ENCODE peak calls at places on chromosomes 6 and 20, in nine cellular contexts. I is GM23338; T is prostate gland; P is ovary; H is astrocyte of the spinal cord; W is choroid plexus epithelial cell; E is naive thymus-derived CD4-positive, alpha-beta T cell; J is CD8-positive, alpha-beta memory T cell; O is epithelial cell of esophagus. S is an unnamed sample.

GRCh38 chr20:35551485-35551884 is 9.6 kb downstream of the ERGIC3 start:
- DNase-seq in H (no peak), I (no peak), J (no peak), O (no peak), W (no peak), T (no peak), E (no peak), P (no peak), S (no peak)

GRCh38 chr6:96234476-96234875 is 218.7 kb downstream of the FUT9 start:
- DNase-seq in P (no peak), T (no peak), E (no peak), W (no peak), J (no peak), I (no peak), O (no peak), H (peak; percentile 62), S (no peak)

GRCh38 chr6:166958926-166959861 is 2.8 kb upstream of the RNASET2 start:
- DNase-seq in P (no peak), E (peak; percentile 83), W (no peak), O (no peak), H (no peak), I (no peak), J (peak; percentile 46), T (no peak), S (no peak)

GRCh38 chr6:47376930-47377329 is 67.2 kb upstream of the TNFRSF21 start:
- DNase-seq in I (no peak), T (no peak), W (no peak), P (no peak), E (no peak), J (no peak), O (no peak), H (no peak), S (no peak)

GRCh38 chr6:15870354-15871043 is 207.7 kb upstream of the DTNBP1 start:
- DNase-seq in I (no peak), P (no peak), T (no peak), H (peak; percentile 35), O (peak; percentile 49), J (no peak), E (no peak), W (peak; percentile 52), S (no peak)

GRCh38 chr6:155126727-155127439 is 131.8 kb downstream of the TIAM2 start:
- DNase-seq in W (peak; percentile 64), I (no peak), E (no peak), J (no peak), P (no peak), O (peak; percentile 75), H (peak; percentile 86), T (no peak), S (peak; percentile 45)

GRCh38 chr6:137051790-137052472 is 7.2 kb upstream of the IL20RA start:
- DNase-seq in E (no peak), T (no peak), J (no peak), I (no peak), W (no peak), P (no peak), O (no peak), H (no peak), S (no peak)

GRCh38 chr20:57698191-57698866 is 11.5 kb downstream of the PMEPA1 start:
- DNase-seq in W (peak; percentile 97), H (peak; percentile 98), E (no peak), T (no peak), J (no peak), I (no peak), P (no peak), O (peak; percentile 99), S (peak; percentile 94)

GRCh38 chr20:13659288-13659687 is 20.6 kb upstream of the TASP1 start:
- DNase-seq in P (no peak), I (no peak), O (no peak), J (no peak), E (no peak), H (no peak), T (no peak), W (no peak), S (no peak)

GRCh38 chr20:57346477-57346876 is 4.6 kb upstream of the RAE1 start:
- DNase-seq in T (peak; percentile 73), P (peak; percentile 78), W (peak; percentile 81), E (peak; percentile 45), O (peak; percentile 71), H (peak; percentile 76), J (peak; percentile 49), I (peak; percentile 88), S (no peak)

DNA sequence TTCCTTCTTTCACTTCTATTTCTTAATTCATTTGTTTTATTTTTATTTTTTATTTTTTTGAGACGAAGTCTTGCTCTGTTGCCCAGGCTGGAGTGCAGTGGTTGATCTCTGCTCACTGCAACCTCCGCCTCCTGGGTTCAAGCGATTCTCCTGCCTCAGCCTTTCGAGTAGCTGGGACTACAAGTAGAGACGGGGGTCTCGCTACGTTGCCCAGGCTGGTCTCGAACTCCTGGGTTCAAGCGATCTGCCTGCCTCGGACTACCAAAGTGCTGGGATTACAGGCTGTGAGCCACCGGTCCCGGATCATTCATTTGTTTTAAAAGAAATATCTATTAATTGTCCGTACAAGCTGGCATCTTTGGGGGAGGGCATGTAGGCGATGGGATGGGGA is 487 bp upstream of the NFKBIE start:
- DNase-seq in J (no peak), E (no peak), P (no peak), H (no peak), T (no peak), O (no peak), I (no peak), W (no peak), S (no peak)
- H3K4me3 ChIP-seq in J (no peak overlapping the region), E (no peak overlapping the region), P (peak overlapping the region; percentile 79), H (no peak overlapping the region), T (peak overlapping the region; percentile 51), O (peak overlapping the region; percentile 74), I (peak overlapping the region; percentile 88), W (no peak overlapping the region), S (peak overlapping the region; percentile 84)

GRCh38 chr6:33193619-33194018 is 1.4 kb upstream of the COL11A2 start:
- DNase-seq in P (no peak), H (no peak), I (no peak), T (no peak), O (no peak), J (no peak), E (no peak), W (no peak), S (no peak)

GRCh38 chr6:33190504-33191107 is 1.7 kb downstream of the COL11A2 start:
- DNase-seq in T (no peak), W (no peak), I (no peak), H (no peak), O (no peak), P (no peak), E (no peak), J (no peak), S (no peak)

GRCh38 chr6:33192671-33193602 is 670 bp upstream of the COL11A2 start:
- DNase-seq in H (no peak), P (peak; percentile 59), T (no peak), J (no peak), E (peak; percentile 51), I (peak; percentile 68), O (peak; percentile 13), W (no peak), S (no peak)

GRCh38 chr6:33191383-33192104 is 723 bp downstream of the COL11A2 start:
- DNase-seq in E (no peak), O (no peak), J (no peak), H (no peak), P (no peak), I (peak; percentile 50), T (no peak), W (no peak), S (no peak)

DNA sequence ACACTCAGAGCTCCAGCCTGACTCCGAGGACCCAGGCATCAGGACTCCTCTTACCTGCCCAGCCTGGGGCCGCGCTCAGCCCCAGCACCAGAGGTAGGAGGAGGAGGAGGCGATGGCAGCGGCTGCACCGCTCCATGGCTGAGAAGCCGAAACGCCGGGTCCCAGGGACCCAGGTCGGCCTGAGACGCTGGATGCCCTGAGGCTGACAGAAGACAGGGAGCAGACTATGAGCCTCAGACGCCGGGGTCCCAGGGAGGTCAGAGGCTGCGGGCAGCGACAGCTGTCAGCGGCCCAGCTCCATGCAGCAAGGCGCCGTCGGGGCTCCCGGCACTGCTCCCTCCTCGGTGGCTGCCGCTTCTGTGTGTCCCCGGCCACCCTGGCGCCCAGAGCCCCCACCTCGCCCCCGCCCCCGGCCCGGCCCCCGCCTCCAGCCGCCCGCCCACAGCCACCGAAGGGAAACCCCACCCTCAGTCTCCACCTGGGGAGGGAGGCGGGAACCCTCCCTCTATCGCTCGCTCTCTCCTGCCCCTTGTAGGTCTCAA is at the start of gene COL11A2:
- DNase-seq in O (no peak), I (peak; percentile 60), J (peak; percentile 14), H (no peak), E (peak; percentile 48), T (no peak), P (no peak), W (no peak), S (no peak)
- H3K4me3 ChIP-seq in O (peak within 1 kb of the TSS; percentile 37), I (peak within 1 kb of the TSS; percentile 94), J (peak within 1 kb of the TSS; percentile 50), H (peak within 1 kb of the TSS; percentile 29), E (peak within 1 kb of the TSS; percentile 53), T (peak within 1 kb of the TSS; percentile 21), P (peak within 1 kb of the TSS; percentile 27), W (peak within 1 kb of the TSS; percentile 44), S (peak within 1 kb of the TSS; percentile 42)

DNA sequence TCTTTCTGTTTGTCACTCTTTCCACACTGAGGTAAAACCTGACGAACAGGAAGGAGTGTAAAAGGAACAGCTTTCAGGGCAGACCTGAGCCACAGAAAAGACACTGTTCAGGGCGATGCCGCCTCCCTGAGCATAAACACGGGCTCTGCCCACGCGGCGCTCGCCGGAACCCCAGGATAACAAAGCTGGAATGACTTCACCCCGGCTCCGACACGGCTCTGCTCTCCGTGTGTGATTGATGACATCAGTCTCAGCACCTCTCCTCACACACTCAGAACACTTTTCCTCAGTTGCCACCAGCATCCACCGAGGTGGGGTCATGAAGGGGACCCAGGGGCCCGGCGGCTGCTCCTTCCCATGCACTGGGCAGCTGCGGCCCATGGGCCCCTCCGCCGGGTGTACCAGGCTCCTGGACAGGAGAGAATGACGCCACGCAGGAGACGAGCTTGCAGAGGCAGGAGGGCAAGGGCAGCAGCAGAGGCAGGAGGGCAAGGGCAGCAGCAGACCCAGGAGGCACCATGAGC is 43.6 kb downstream of the DLL1 start:
- DNase-seq in P (no peak), I (no peak), E (no peak), O (peak; percentile 61), J (no peak), H (no peak), W (no peak), T (peak; percentile 65), S (no peak)
- H3K4me3 ChIP-seq in P (no peak overlapping the region), I (no peak overlapping the region), E (no peak overlapping the region), O (no peak overlapping the region), J (no peak overlapping the region), H (no peak overlapping the region), W (no peak overlapping the region), T (no peak overlapping the region), S (no peak overlapping the region)

DNA sequence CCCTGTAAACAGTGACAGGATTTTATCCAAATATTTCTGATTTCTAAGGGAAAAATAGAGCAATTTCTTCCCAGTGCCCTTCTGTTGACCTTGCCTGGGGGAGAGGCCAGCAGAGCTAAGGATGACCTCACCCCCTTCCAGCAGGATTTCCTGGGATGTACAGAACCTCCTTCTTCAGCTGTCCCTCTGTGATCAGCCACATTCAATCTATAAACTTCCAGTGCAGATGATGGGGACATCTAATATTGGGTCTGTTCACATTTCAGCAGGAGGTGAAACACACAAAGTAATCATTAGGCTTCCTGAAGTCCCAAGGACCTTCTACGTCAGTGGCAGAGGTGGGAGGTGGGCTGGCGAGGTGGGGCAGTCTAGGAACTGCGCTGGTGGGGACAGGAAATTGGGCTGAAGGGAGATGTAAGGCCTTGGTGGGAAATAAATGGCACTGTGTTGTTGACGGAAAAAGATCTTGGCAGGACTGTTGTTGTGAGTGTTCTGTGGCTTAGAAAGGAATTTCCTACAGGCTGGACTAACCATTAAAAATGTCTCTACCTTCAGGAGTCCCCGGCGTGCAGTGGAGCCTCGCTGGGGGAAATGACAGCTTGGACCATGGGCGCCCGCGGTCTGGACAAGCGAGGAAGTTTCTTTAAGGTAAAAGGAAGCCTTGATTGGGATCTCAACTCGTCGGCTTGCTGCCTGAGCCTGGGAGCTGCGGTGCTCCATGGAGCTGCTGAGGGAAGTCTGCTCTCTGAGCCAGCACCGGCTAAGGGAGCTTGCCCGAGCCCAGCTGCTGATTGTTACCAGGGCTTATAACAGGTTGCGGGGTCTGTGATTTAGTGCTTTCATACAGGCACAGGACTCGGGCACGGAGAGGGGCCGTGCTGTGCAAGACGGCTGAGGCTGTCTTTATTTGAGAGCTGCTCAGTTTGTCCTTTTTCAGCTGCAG is 127.9 kb upstream of the NAA20 start:
- DNase-seq in W (peak; percentile 93), H (peak; percentile 89), P (peak; percentile 69), I (peak; percentile 7), E (no peak), T (peak; percentile 34), O (peak; percentile 34), J (no peak), S (peak; percentile 39)
- H3K4me3 ChIP-seq in W (peak overlapping the region; percentile 48), H (peak overlapping the region; percentile 30), P (peak overlapping the region; percentile 17), I (no peak overlapping the region), E (no peak overlapping the region), T (no peak overlapping the region), O (no peak overlapping the region), J (no peak overlapping the region), S (peak overlapping the region; percentile 24)

S was measured in skeletal muscle cell.